ENCODE peak calls at places on chromosomes 4 and X, in five cellular contexts. D is HCT116, U is A549, G is transverse colon, Q is esophagus squamous epithelium. C is an unnamed sample.

GRCh38 chr4:7827566-7827965 is 112.1 kb downstream of the AFAP1 start:
- DNase-seq in U (no peak), D (no peak), G (no peak), Q (no peak), C (no peak)

GRCh38 chrX:41923925-41924693 is 755 bp upstream of the CASK start:
- DNase-seq in Q (no peak), U (peak; percentile 44), G (peak; percentile 51), D (peak; percentile 22), C (no peak)

GRCh38 chr4:39812500-39812899 is 114.6 kb downstream of the UBE2K start:
- DNase-seq in U (no peak), Q (no peak), D (no peak), G (no peak), C (no peak)

GRCh38 chr4:182862166-182862875 is 54.9 kb downstream of the DCTD start:
- DNase-seq in G (no peak), D (no peak), Q (no peak), U (no peak), C (no peak)

GRCh38 chr4:37693450-37694190 is 7.4 kb upstream of the RELL1 start:
- DNase-seq in D (no peak), Q (no peak), G (no peak), U (peak; percentile 10), C (no peak)

GRCh38 chrX:96566856-96567255 is 117.8 kb upstream of the DIAPH2 start:
- DNase-seq in D (no peak), Q (no peak), G (no peak), U (no peak), C (no peak)

GRCh38 chr4:162457071-162457865 is 293.5 kb upstream of the FSTL5 start:
- DNase-seq in G (no peak), D (no peak), U (no peak), Q (no peak), C (no peak)

GRCh38 chr4:158936238-158936637 is 166.6 kb upstream of the RAPGEF2 start:
- DNase-seq in U (no peak), Q (no peak), D (no peak), G (no peak), C (no peak)

GRCh38 chrX:37370499-37371141 is 21.5 kb downstream of the PRRG1 start:
- DNase-seq in U (no peak), D (no peak), Q (no peak), G (no peak), C (no peak)

GRCh38 chr4:52545099-52546069 is 113.7 kb downstream of the USP46 start:
- DNase-seq in D (peak; percentile 52), Q (no peak), G (peak; percentile 79), U (peak; percentile 38), C (peak; percentile 34)
- TF ChIP-seq POLR2A in D (no peak), Q (no peak), G (no peak), U (no peak), C (no peak)

DNA sequence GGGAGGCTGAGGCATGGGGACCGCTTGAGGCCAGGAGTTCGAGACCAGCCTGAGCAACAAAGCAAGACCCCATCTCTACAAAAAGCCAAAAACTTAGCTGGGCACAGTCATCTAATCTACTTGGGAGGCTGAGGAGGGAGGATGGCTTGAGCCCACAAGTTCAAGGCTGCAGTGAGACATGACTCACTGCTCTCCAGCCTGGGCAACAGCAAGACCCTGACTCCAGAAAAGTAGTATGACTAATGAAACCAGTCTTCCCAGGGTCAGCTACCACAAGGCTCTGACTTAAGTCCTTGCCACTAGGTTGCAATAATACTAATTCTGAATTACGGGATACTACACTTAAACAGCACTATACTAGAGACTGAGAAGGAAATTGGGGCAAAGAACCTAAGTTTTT is 33.1 kb downstream of the ERVMER34-1 start:
- DNase-seq in D (no peak), U (no peak), G (no peak), Q (no peak), C (no peak)
- TF ChIP-seq POLR2A in D (no peak), U (no peak), G (no peak), Q (no peak), C (peak; percentile 32)

GRCh38 chr4:169079942-169080827 is 70.1 kb upstream of the CBR4 start:
- DNase-seq in D (no peak), Q (no peak), G (no peak), U (no peak), C (peak; percentile 40)
- TF ChIP-seq POLR2A in D (no peak), Q (no peak), G (no peak), U (no peak), C (no peak)

GRCh38 chr4:103099691-103100392 is at the start of gene BDH2:
- DNase-seq in D (peak; percentile 79), Q (no peak), U (peak; percentile 75), G (peak; percentile 48), C (no peak)
- TF ChIP-seq POLR2A in D (peak; percentile 51), Q (peak; percentile 31), U (no peak), G (peak; percentile 39), C (no peak)

C was measured in GM12892.